ENCODE peak calls at places on chromosome 9, in eight cellular contexts. One of them, this sample, is unnamed. For H3K27me3, the result is how much of the 10 kb centered on the place peaks cover.

GRCh38 chr9:134139081-134139480 is 3.2 kb downstream of the WDR5 start:
- DNase-seq in GM23338: no peak
- DNase-seq in MM.1S: no peak
- DNase-seq in GM23248: peak
- DNase-seq in SK-N-SH: peak
- DNase-seq in HCT116: no peak
- DNase-seq in PC-3: no peak
- DNase-seq in hepatocyte: peak
- DNase-seq in this sample: no peak

GRCh38 chr9:87336914-87337333 is 160.7 kb upstream of the DAPK1 start:
- DNase-seq in MM.1S: peak
- DNase-seq in SK-N-SH: peak
- DNase-seq in PC-3: peak
- DNase-seq in hepatocyte: peak
- DNase-seq in GM23248: peak
- DNase-seq in GM23338: peak
- DNase-seq in HCT116: peak
- DNase-seq in this sample: peak

GRCh38 chr9:124262596-124263045 is 4.9 kb downstream of the NEK6 start:
- DNase-seq in GM23248: no peak
- DNase-seq in SK-N-SH: no peak
- DNase-seq in MM.1S: no peak
- DNase-seq in HCT116: no peak
- DNase-seq in PC-3: no peak
- DNase-seq in hepatocyte: no peak
- DNase-seq in GM23338: peak
- DNase-seq in this sample: peak

GRCh38 chr9:84153885-84154284 is 173.3 kb downstream of the RMI1 start:
- DNase-seq in HCT116: no peak
- DNase-seq in hepatocyte: no peak
- DNase-seq in GM23248: peak
- DNase-seq in SK-N-SH: no peak
- DNase-seq in MM.1S: no peak
- DNase-seq in GM23338: no peak
- DNase-seq in PC-3: peak
- DNase-seq in this sample: no peak

GRCh38 chr9:36207546-36208012 is 16.9 kb downstream of the CLTA start:
- DNase-seq in MM.1S: no peak
- DNase-seq in GM23338: no peak
- DNase-seq in hepatocyte: no peak
- DNase-seq in GM23248: peak
- DNase-seq in HCT116: no peak
- DNase-seq in PC-3: peak
- DNase-seq in SK-N-SH: no peak
- DNase-seq in this sample: no peak

GRCh38 chr9:134180786-134181647 is 16.7 kb upstream of the RNU6ATAC start:
- DNase-seq in PC-3: no peak
- DNase-seq in SK-N-SH: no peak
- DNase-seq in GM23338: no peak
- DNase-seq in HCT116: no peak
- DNase-seq in hepatocyte: no peak
- DNase-seq in GM23248: no peak
- DNase-seq in MM.1S: no peak
- DNase-seq in this sample: no peak

GRCh38 chr9:71797266-71797665 is 29.0 kb upstream of the CEMIP2 start:
- DNase-seq in HCT116: no peak
- DNase-seq in MM.1S: no peak
- DNase-seq in SK-N-SH: no peak
- DNase-seq in PC-3: no peak
- DNase-seq in GM23338: no peak
- DNase-seq in hepatocyte: no peak
- DNase-seq in GM23248: no peak
- DNase-seq in this sample: no peak

GRCh38 chr9:37529111-37529510 is 43.4 kb downstream of the POLR1E start:
- DNase-seq in SK-N-SH: no peak
- DNase-seq in MM.1S: peak
- DNase-seq in PC-3: no peak
- DNase-seq in GM23338: no peak
- DNase-seq in hepatocyte: no peak
- DNase-seq in GM23248: no peak
- DNase-seq in HCT116: no peak
- DNase-seq in this sample: no peak

GRCh38 chr9:129803679-129804065 is 688 bp downstream of the TOR1B start:
- DNase-seq in GM23338: no peak
- DNase-seq in HCT116: no peak
- DNase-seq in hepatocyte: no peak
- DNase-seq in GM23248: peak
- DNase-seq in SK-N-SH: no peak
- DNase-seq in MM.1S: no peak
- DNase-seq in PC-3: no peak
- DNase-seq in this sample: peak

DNA sequence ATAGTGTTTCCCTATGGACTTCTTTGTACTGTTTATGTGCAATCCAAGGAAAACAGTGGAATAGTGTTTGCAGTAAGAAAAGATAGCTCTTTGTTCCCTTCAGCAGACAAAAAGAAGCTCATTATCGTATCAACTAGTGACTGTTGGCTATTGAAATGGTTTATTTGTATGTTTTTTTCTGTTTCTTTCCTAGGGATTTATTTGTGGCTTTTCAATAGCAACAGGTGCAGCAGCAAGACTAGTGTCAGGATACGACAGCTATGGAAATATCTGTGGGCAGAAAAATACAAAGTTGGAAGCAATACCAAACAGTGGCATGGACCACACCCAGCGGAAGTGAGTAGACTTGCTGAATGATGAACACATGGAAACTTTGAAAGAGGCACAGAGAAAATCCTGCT is 65.1 kb downstream of the SLC44A1 start:
- DNase-seq in SK-N-SH: no peak
- DNase-seq in GM23338: no peak
- DNase-seq in HCT116: no peak
- DNase-seq in MM.1S: no peak
- DNase-seq in hepatocyte: no peak
- DNase-seq in PC-3: no peak
- DNase-seq in GM23248: peak
- DNase-seq in this sample: no peak
- TF ChIP-seq EZH2phosphoT487 in SK-N-SH: no peak
- TF ChIP-seq EZH2phosphoT487 in GM23338: no peak
- TF ChIP-seq EZH2phosphoT487 in HCT116: no peak
- TF ChIP-seq EZH2phosphoT487 in MM.1S: no peak
- TF ChIP-seq EZH2phosphoT487 in hepatocyte: no peak
- TF ChIP-seq EZH2phosphoT487 in PC-3: no peak
- TF ChIP-seq EZH2phosphoT487 in GM23248: no peak
- TF ChIP-seq EZH2phosphoT487 in this sample: no peak

GRCh38 chr9:77016526-77017504 is 2.6 kb upstream of the FOXB2 start:
- DNase-seq in hepatocyte: no peak
- DNase-seq in GM23338: peak
- DNase-seq in GM23248: no peak
- DNase-seq in HCT116: no peak
- DNase-seq in SK-N-SH: peak
- DNase-seq in MM.1S: no peak
- DNase-seq in PC-3: no peak
- DNase-seq in this sample: peak
- H3K27me3 ChIP-seq in hepatocyte: half or more
- H3K27me3 ChIP-seq in GM23338: half or more
- H3K27me3 ChIP-seq in GM23248: half or more
- H3K27me3 ChIP-seq in HCT116: under half
- H3K27me3 ChIP-seq in SK-N-SH: half or more
- H3K27me3 ChIP-seq in MM.1S: under half
- H3K27me3 ChIP-seq in PC-3: half or more
- H3K27me3 ChIP-seq in this sample: half or more

DNA sequence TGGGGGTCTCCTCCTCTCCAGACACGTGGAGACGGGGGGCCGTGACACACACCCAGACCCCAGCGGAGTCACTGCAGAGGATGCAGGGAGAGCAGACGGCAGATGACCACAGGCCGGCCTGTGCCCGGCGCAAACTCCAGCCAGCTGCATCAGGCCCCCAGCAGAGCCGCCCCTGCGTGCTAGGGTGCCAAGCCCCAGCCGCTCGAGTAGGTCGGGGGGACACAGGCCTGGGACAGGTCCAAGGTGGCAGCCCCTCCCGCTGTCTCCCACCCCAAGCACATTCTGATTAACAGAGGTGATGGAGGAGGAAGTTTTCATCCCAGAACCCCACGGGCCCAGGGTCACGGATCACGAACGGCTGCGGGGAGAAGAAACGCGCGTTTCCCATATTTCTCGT is 14.4 kb downstream of the NACC2 start:
- DNase-seq in SK-N-SH: peak
- DNase-seq in hepatocyte: no peak
- DNase-seq in GM23338: no peak
- DNase-seq in HCT116: no peak
- DNase-seq in PC-3: no peak
- DNase-seq in GM23248: no peak
- DNase-seq in MM.1S: no peak
- DNase-seq in this sample: peak
- TF ChIP-seq EZH2phosphoT487 in SK-N-SH: no peak
- TF ChIP-seq EZH2phosphoT487 in hepatocyte: no peak
- TF ChIP-seq EZH2phosphoT487 in GM23338: no peak
- TF ChIP-seq EZH2phosphoT487 in HCT116: no peak
- TF ChIP-seq EZH2phosphoT487 in PC-3: no peak
- TF ChIP-seq EZH2phosphoT487 in GM23248: no peak
- TF ChIP-seq EZH2phosphoT487 in MM.1S: no peak
- TF ChIP-seq EZH2phosphoT487 in this sample: no peak

DNA sequence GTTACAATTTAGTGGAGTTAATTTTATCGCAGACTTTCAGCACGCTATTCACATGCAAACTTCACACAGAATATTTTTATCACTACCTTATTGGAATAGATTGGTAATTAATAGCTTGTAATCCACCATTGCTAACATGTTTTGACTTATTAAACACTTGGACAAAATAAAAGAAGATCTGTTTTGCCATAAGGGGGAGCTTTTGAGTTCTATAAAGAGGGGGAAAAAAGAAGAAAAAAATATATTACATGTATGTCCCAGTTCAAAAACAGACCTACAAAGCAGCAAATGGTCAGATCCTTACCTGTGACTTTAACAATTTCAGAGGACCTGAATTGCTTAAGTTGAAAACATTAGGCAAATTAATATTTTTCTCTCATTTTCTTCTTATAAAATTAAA is 1.2 kb upstream of the PAPPA start:
- DNase-seq in MM.1S: peak
- DNase-seq in hepatocyte: peak
- DNase-seq in PC-3: peak
- DNase-seq in HCT116: no peak
- DNase-seq in GM23338: peak
- DNase-seq in GM23248: peak
- DNase-seq in SK-N-SH: peak
- DNase-seq in this sample: no peak
- H3K27me3 ChIP-seq in MM.1S: under half
- H3K27me3 ChIP-seq in hepatocyte: under half
- H3K27me3 ChIP-seq in PC-3: under half
- H3K27me3 ChIP-seq in HCT116: under half
- H3K27me3 ChIP-seq in GM23338: under half
- H3K27me3 ChIP-seq in GM23248: under half
- H3K27me3 ChIP-seq in SK-N-SH: under half
- H3K27me3 ChIP-seq in this sample: half or more

DNA sequence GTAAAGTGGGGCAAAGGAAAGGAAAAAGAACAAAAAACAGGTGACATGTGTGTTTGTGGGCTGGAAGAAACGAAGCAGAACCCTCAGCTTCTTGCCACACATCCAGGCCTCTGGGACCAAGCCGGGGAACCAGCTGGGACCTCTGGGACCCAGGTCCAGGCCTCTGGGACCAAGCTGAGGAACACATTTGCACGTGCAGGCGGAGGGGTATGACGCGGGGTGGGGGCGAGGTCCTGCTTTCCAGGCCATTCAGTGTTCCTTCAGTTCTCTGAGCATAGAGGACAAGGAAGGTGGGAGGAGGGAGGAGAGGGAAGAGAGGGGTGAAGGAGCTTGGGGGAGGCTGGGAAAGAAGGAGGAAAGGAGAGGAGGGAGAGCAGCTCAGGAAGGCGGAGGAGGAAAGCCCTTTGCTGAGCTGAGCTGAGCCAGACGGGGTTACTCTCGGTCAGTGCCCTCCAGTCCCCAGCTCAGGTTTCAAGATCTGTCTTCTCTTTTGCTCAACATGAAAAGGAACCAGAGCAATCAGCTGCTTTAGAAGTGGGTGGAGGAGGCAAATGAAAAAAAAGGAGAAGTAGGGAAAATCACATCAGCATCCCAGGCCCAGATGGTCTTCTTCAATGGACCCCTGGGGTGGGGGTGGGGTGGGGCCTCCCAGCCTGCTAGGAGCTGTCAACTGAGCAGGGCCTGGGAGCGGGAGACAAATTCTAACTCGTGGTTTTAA is 59.1 kb downstream of the ABCA1 start:
- DNase-seq in PC-3: peak
- DNase-seq in GM23338: peak
- DNase-seq in GM23248: peak
- DNase-seq in hepatocyte: peak
- DNase-seq in HCT116: no peak
- DNase-seq in SK-N-SH: peak
- DNase-seq in MM.1S: no peak
- DNase-seq in this sample: peak
- TF ChIP-seq EZH2phosphoT487 in PC-3: no peak
- TF ChIP-seq EZH2phosphoT487 in GM23338: no peak
- TF ChIP-seq EZH2phosphoT487 in GM23248: no peak
- TF ChIP-seq EZH2phosphoT487 in hepatocyte: no peak
- TF ChIP-seq EZH2phosphoT487 in HCT116: no peak
- TF ChIP-seq EZH2phosphoT487 in SK-N-SH: no peak
- TF ChIP-seq EZH2phosphoT487 in MM.1S: no peak
- TF ChIP-seq EZH2phosphoT487 in this sample: no peak

DNA sequence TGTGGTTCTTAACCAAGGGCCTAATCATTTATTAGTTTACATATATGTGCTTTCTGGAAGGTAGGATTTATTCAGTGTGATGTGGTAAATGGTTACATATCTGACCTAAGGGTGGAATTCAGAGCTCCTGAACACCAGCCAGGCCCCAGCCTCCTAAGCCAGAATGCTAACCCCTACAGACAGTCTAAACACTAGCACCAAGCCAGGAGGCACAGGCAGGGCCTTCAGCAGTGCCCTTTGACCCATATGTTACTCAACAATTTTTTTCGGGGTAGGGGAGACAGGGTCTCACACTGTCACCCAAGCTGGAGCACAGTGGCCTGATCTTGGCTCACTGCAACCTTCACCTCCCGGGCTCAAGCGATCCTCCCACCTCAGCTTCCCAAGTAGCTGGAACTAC is 40.3 kb downstream of the PRKACG start:
- DNase-seq in PC-3: no peak
- DNase-seq in HCT116: no peak
- DNase-seq in GM23338: no peak
- DNase-seq in GM23248: no peak
- DNase-seq in hepatocyte: no peak
- DNase-seq in MM.1S: no peak
- DNase-seq in SK-N-SH: no peak
- DNase-seq in this sample: no peak
- H3K27me3 ChIP-seq in PC-3: under half
- H3K27me3 ChIP-seq in HCT116: under half
- H3K27me3 ChIP-seq in GM23338: under half
- H3K27me3 ChIP-seq in GM23248: under half
- H3K27me3 ChIP-seq in hepatocyte: under half
- H3K27me3 ChIP-seq in MM.1S: under half
- H3K27me3 ChIP-seq in SK-N-SH: under half
- H3K27me3 ChIP-seq in this sample: under half

GRCh38 chr9:97747201-97747965 is 50.2 kb upstream of the XPA start:
- DNase-seq in MM.1S: no peak
- DNase-seq in hepatocyte: peak
- DNase-seq in HCT116: no peak
- DNase-seq in GM23248: no peak
- DNase-seq in PC-3: no peak
- DNase-seq in GM23338: peak
- DNase-seq in SK-N-SH: no peak
- DNase-seq in this sample: peak
- TF ChIP-seq EZH2phosphoT487 in MM.1S: no peak
- TF ChIP-seq EZH2phosphoT487 in hepatocyte: no peak
- TF ChIP-seq EZH2phosphoT487 in HCT116: no peak
- TF ChIP-seq EZH2phosphoT487 in GM23248: no peak
- TF ChIP-seq EZH2phosphoT487 in PC-3: no peak
- TF ChIP-seq EZH2phosphoT487 in GM23338: no peak
- TF ChIP-seq EZH2phosphoT487 in SK-N-SH: no peak
- TF ChIP-seq EZH2phosphoT487 in this sample: no peak

This sample was measured in neural progenitor cell.